ENCODE peak calls at places on chromosome 11, in nine cellular contexts. H is mammary epithelial cell, O is left ventricle myocardium inferior, M is IMR-90, G is A549, Q is suprapubic skin, V is HCT116, S is tibial artery, W is upper lobe of right lung. Z is an unnamed sample.

GRCh38 chr11:33670250-33671011 is 30.2 kb downstream of the C11orf91 start:
- DNase-seq in H (peak; percentile 69), O (no peak), M (peak; percentile 87), G (no peak), Q (no peak), V (no peak), S (no peak), W (no peak), Z (no peak)

GRCh38 chr11:92848578-92848977 is 120.9 kb upstream of the MTNR1B start:
- DNase-seq in H (no peak), O (no peak), M (no peak), G (no peak), Q (no peak), V (no peak), S (no peak), W (no peak), Z (no peak)

GRCh38 chr11:134756811-134757540 is 344.9 kb upstream of the B3GAT1 start:
- DNase-seq in H (no peak), O (no peak), M (no peak), G (no peak), Q (no peak), V (no peak), S (no peak), W (no peak), Z (no peak)

GRCh38 chr11:30585892-30586250 is 282 bp downstream of the MPPED2 start:
- DNase-seq in H (no peak), O (peak; percentile 37), M (no peak), G (no peak), Q (no peak), V (no peak), S (peak; percentile 23), W (peak; percentile 61), Z (peak; percentile 38)

GRCh38 chr11:32511926-32512325 is 71.7 kb upstream of the EIF3M start:
- DNase-seq in H (peak; percentile 15), O (no peak), M (no peak), G (no peak), Q (no peak), V (no peak), S (no peak), W (no peak), Z (no peak)

GRCh38 chr11:108775324-108775723 is 110.5 kb downstream of the DDX10 start:
- DNase-seq in H (peak; percentile 14), O (no peak), M (no peak), G (no peak), Q (no peak), V (no peak), S (no peak), W (no peak), Z (no peak)

GRCh38 chr11:122804796-122805195 is 33.5 kb upstream of the CRTAM start:
- DNase-seq in H (peak; percentile 87), O (no peak), M (no peak), G (no peak), Q (no peak), V (no peak), S (no peak), W (no peak), Z (no peak)

GRCh38 chr11:111604392-111605009 is 2.3 kb downstream of the SIK2 start:
- DNase-seq in H (peak; percentile 34), O (no peak), M (peak; percentile 45), G (peak; percentile 29), Q (no peak), V (peak; percentile 48), S (no peak), W (no peak), Z (no peak)

GRCh38 chr11:102267602-102268001 is 49.7 kb upstream of the BIRC3 start:
- DNase-seq in H (peak; percentile 83), O (no peak), M (peak; percentile 81), G (peak; percentile 40), Q (no peak), V (no peak), S (no peak), W (no peak), Z (no peak)

GRCh38 chr11:36488096-36488495 is 22.0 kb downstream of the TRAF6 start:
- DNase-seq in H (no peak), O (no peak), M (no peak), G (no peak), Q (no peak), V (no peak), S (no peak), W (no peak), Z (no peak)

GRCh38 chr11:134521001-134521400 is 109.0 kb upstream of the B3GAT1 start:
- DNase-seq in H (no peak), O (no peak), M (no peak), G (no peak), Q (no peak), V (no peak), S (no peak), W (no peak), Z (no peak)

GRCh38 chr11:121437018-121437685 is 15.0 kb upstream of the SORL1 start:
- DNase-seq in H (peak; percentile 64), O (no peak), M (peak; percentile 12), G (no peak), Q (no peak), V (no peak), S (peak; percentile 36), W (no peak), Z (no peak)

GRCh38 chr11:117143390-117143789 is 697 bp upstream of the PAFAH1B2 start:
- DNase-seq in H (peak; percentile 41), O (peak; percentile 40), M (peak; percentile 59), G (peak; percentile 47), Q (no peak), V (no peak), S (peak; percentile 37), W (no peak), Z (peak; percentile 69)

GRCh38 chr11:3158131-3158591 is 6.9 kb downstream of the OSBPL5 start:
- DNase-seq in H (no peak), O (peak; percentile 11), M (no peak), G (no peak), Q (no peak), V (no peak), S (peak; percentile 19), W (no peak), Z (peak; percentile 30)

GRCh38 chr11:121575250-121575962 is 122.6 kb upstream of the SORL1-AS1 start:
- DNase-seq in H (no peak), O (peak; percentile 58), M (peak; percentile 81), G (no peak), Q (no peak), V (no peak), S (peak; percentile 73), W (peak; percentile 89), Z (peak; percentile 90)

GRCh38 chr11:72048718-72049460 is 31.5 kb downstream of the NUMA1 start:
- DNase-seq in H (no peak), O (no peak), M (no peak), G (no peak), Q (no peak), V (no peak), S (no peak), W (no peak), Z (peak; percentile 50)

GRCh38 chr11:114098927-114099326 is 39.4 kb downstream of the ZBTB16 start:
- DNase-seq in H (no peak), O (no peak), M (no peak), G (no peak), Q (no peak), V (no peak), S (no peak), W (no peak), Z (no peak)
- H3K4me1 ChIP-seq in H (no peaks in the 10 kb centered on the region), O (peaks cover 100% of the 10 kb centered on the region), M (no peaks in the 10 kb centered on the region), G (no peaks in the 10 kb centered on the region), Q (peaks cover 36% of the 10 kb centered on the region), V (no peaks in the 10 kb centered on the region), S (peaks cover 82% of the 10 kb centered on the region), W (peaks cover 69% of the 10 kb centered on the region), Z (peaks cover 6% of the 10 kb centered on the region)

GRCh38 chr11:68163691-68164090 is 42.5 kb upstream of the CHKA start:
- DNase-seq in H (no peak), O (no peak), M (no peak), G (no peak), Q (no peak), V (no peak), S (no peak), W (no peak), Z (no peak)

GRCh38 chr11:68164437-68164836 is 43.2 kb upstream of the CHKA start:
- DNase-seq in H (peak; percentile 64), O (no peak), M (peak; percentile 66), G (no peak), Q (no peak), V (no peak), S (no peak), W (no peak), Z (no peak)

GRCh38 chr11:68166969-68167368 is 45.8 kb upstream of the CHKA start:
- DNase-seq in H (no peak), O (no peak), M (no peak), G (no peak), Q (no peak), V (no peak), S (no peak), W (no peak), Z (no peak)

GRCh38 chr11:68167474-68167873 is 45.6 kb downstream of the KMT5B start:
- DNase-seq in H (no peak), O (no peak), M (no peak), G (no peak), Q (no peak), V (no peak), S (no peak), W (no peak), Z (no peak)

GRCh38 chr11:68165601-68166000 is 44.4 kb upstream of the CHKA start:
- DNase-seq in H (no peak), O (no peak), M (no peak), G (no peak), Q (no peak), V (no peak), S (no peak), W (no peak), Z (no peak)
- H3K27ac ChIP-seq in H (no peak overlapping the region), O (no peak overlapping the region), M (no peak overlapping the region), G (no peak overlapping the region), Q (no peak overlapping the region), V (no peak overlapping the region), S (no peak overlapping the region), W (no peak overlapping the region), Z (no peak overlapping the region)

DNA sequence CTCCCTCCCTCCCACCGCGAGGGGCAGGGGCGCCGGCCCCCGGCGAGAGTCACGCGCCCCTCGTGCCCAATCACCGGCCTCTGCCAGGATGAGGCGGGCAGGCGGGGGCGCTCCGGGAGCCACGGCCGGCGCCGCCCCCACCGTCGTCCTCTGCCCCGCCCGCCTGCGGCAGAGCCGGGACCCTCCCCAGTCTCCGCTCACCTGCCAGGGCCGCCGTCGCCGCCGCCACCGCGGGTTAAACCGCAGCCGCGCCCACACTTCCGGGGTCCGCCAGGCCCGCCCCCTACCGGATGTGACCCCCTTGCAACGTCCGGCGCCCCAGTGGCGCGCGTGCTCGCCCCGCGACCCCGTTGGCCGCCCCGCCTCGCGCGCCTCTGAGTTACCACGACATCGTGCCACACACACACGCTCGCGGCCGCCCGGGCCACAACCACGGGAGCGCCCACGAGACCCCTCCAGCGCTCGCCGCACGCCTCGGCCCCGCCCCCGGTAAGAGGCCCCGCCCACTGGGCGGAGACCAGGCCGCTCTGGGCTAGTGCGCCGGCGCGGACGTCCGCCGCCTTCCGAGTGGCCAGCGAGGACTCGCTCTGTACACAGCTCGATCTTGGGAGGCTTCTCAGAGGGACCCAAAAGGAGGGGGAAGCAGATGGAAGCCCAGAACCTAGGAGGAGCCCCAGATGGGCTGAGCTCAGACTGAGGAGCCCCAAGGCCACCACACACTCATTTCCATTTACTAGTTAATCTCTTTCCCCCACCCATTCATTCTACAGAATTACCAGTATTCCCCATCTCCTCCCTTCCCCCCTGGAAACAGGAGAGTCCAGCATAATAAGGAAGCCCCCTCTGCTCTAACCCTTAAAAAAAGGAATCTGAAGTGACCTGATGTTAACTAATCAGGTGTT is at the start of gene VPS37C:
- DNase-seq in H (peak; percentile 87), O (peak; percentile 84), M (peak; percentile 83), G (peak; percentile 97), Q (peak; percentile 93), V (peak; percentile 76), S (peak; percentile 83), W (peak; percentile 96), Z (peak; percentile 87)
- TF ChIP-seq CTCF in H (no peak), O (peak; percentile 45), M (no peak), G (no peak), Q (no peak), V (no peak), S (peak; percentile 45), W (peak; percentile 16), Z (peak; percentile 47)

GRCh38 chr11:95081010-95081409 is 8.6 kb upstream of the ENDOD1 start:
- DNase-seq in H (no peak), O (no peak), M (no peak), G (no peak), Q (no peak), V (no peak), S (no peak), W (no peak), Z (no peak)
- H3K4me1 ChIP-seq in H (peaks cover 22% of the 10 kb centered on the region), O (peaks cover 20% of the 10 kb centered on the region), M (peaks cover 3% of the 10 kb centered on the region), G (peaks cover 4% of the 10 kb centered on the region), Q (peaks cover 11% of the 10 kb centered on the region), V (peaks cover 12% of the 10 kb centered on the region), S (peaks cover 43% of the 10 kb centered on the region), W (peaks cover 19% of the 10 kb centered on the region), Z (peaks cover 3% of the 10 kb centered on the region)